ENCODE peak calls at places on chromosomes 7 and 10, in four cellular contexts. C is skeletal muscle cell, T is non-pigmented ciliary epithelial cell, E is GM12864. J is an unnamed sample.

GRCh38 chr7:99558306-99559275 is at the start of gene ZNF655:
- DNase-seq in E (peak; percentile 64), C (peak; percentile 70), T (no peak), J (peak; percentile 83)

GRCh38 chr10:4051011-4051407 is 266.0 kb upstream of the KLF6 start:
- DNase-seq in C (no peak), T (no peak), E (no peak), J (peak; percentile 78)

GRCh38 chr10:129171816-129172215 is 295.2 kb upstream of the MGMT start:
- DNase-seq in T (no peak), E (no peak), C (no peak), J (no peak)

GRCh38 chr10:102628451-102628911 is 15.8 kb upstream of the TRIM8 start:
- DNase-seq in C (no peak), E (no peak), T (no peak), J (peak; percentile 56)

GRCh38 chr10:132638130-132638515 is 100.5 kb downstream of the INPP5A start:
- DNase-seq in T (no peak), E (no peak), C (no peak), J (no peak)

GRCh38 chr7:146090023-146090645 is 26.5 kb upstream of the CNTNAP2 start:
- DNase-seq in E (no peak), T (peak; percentile 3), C (no peak), J (peak; percentile 54)

GRCh38 chr10:76973515-76974289 is 663.9 kb downstream of the KCNMA1 start:
- DNase-seq in C (peak; percentile 32), E (no peak), T (no peak), J (peak; percentile 63)

GRCh38 chr7:37084303-37084702 is 360.0 kb upstream of the AOAH start:
- DNase-seq in E (no peak), T (no peak), C (no peak), J (no peak)

GRCh38 chr10:94076325-94076841 is 82.7 kb downstream of the PLCE1 start:
- DNase-seq in T (no peak), C (peak; percentile 16), E (no peak), J (peak; percentile 63)

GRCh38 chr10:45578384-45578946 is 94.1 kb downstream of the ZFAND4 start:
- DNase-seq in T (no peak), C (no peak), E (no peak), J (no peak)

GRCh38 chr10:79044036-79044664 is 24.6 kb upstream of the ZMIZ1 start:
- DNase-seq in E (no peak), C (no peak), T (no peak), J (no peak)

GRCh38 chr10:72691470-72692056 is 380 bp upstream of the MCU start:
- DNase-seq in T (peak; percentile 76), C (peak; percentile 79), E (no peak), J (no peak)

GRCh38 chr7:46680147-46680546 is 759.1 kb upstream of the IGFBP3 start:
- DNase-seq in E (peak; percentile 24), T (no peak), C (no peak), J (no peak)

GRCh38 chr10:129516846-129517679 is 50.0 kb downstream of the MGMT start:
- DNase-seq in E (no peak), T (no peak), C (no peak), J (no peak)

GRCh38 chr7:93185303-93186027 is 37.3 kb upstream of the SAMD9L start:
- DNase-seq in E (no peak), T (no peak), C (no peak), J (peak; percentile 58)

GRCh38 chr10:113753020-113753692 is 1.7 kb downstream of the PLEKHS1 start:
- DNase-seq in E (no peak), T (no peak), C (no peak), J (no peak)

GRCh38 chr7:121049028-121049791 is 60.7 kb downstream of the CPED1 start:
- DNase-seq in C (no peak), E (no peak), T (no peak), J (no peak)

GRCh38 chr10:53430974-53431373 is 658.4 kb upstream of the MBL2 start:
- DNase-seq in C (no peak), T (no peak), E (no peak), J (no peak)

GRCh38 chr10:113326160-113327111 is 226.4 kb upstream of the HABP2 start:
- DNase-seq in C (peak; percentile 81), T (peak; percentile 51), E (peak; percentile 5), J (peak; percentile 60)

GRCh38 chr10:3852147-3852904 is 67.3 kb upstream of the KLF6 start:
- DNase-seq in C (peak; percentile 93), E (peak; percentile 68), T (peak; percentile 98), J (peak; percentile 96)

GRCh38 chr10:47111329-47111862 is 188.6 kb upstream of the GDF10 start:
- DNase-seq in C (no peak), E (no peak), T (no peak), J (no peak)

GRCh38 chr7:41733063-41733398 is 30.1 kb upstream of the INHBA start:
- DNase-seq in E (no peak), C (no peak), T (peak; percentile 51), J (peak; percentile 32)

GRCh38 chr7:14761506-14762296 is 140.8 kb downstream of the DGKB start:
- DNase-seq in C (peak; percentile 74), E (no peak), T (peak; percentile 42), J (peak; percentile 86)

GRCh38 chr7:40843338-40844026 is 708.7 kb downstream of the SUGCT start:
- DNase-seq in T (no peak), E (no peak), C (no peak), J (peak; percentile 61)

GRCh38 chr7:73504017-73504416 is 18.1 kb downstream of the BAZ1B start:
- DNase-seq in T (no peak), C (no peak), E (no peak), J (no peak)

GRCh38 chr10:49690673-49691356 is 11.4 kb downstream of the C10orf53 start:
- DNase-seq in T (no peak), C (no peak), E (no peak), J (no peak)

GRCh38 chr7:101395376-101395775 is 32.7 kb downstream of the COL26A1 start:
- DNase-seq in C (no peak), E (no peak), T (no peak), J (no peak)

GRCh38 chr7:106313456-106313891 is 28.7 kb upstream of the NAMPT start:
- DNase-seq in E (no peak), C (no peak), T (peak; percentile 69), J (peak; percentile 84)

GRCh38 chr10:130430852-130431704 is 294.9 kb downstream of the GLRX3 start:
- DNase-seq in E (no peak), C (no peak), T (no peak), J (no peak)